ENCODE peak calls at places on chromosomes 2 and 18, in ten cellular contexts. R is lung microvascular endothelial cell; P is Right ventricle myocardium inferior; A is cardiac septum; C is KBM-7; J is coronary artery; G is activated CD4-positive, alpha-beta T cell treated with anti-CD3 and anti-CD28 coated beads for 4 hours; H is NCI-H460; B is PC-3; Z is M059J. M is an unnamed sample.

GRCh38 chr2:56613917-56614316 is 430.1 kb downstream of the CCDC85A start:
- DNase-seq in R (no peak), P (no peak), A (no peak), C (no peak), J (no peak), G (no peak), H (no peak), B (no peak), Z (peak), M (peak)

GRCh38 chr2:63048367-63049171 is 2.1 kb upstream of the OTX1 start:
- DNase-seq in R (no peak), P (peak), A (no peak), C (no peak), J (no peak), G (no peak), H (no peak), B (no peak), Z (peak), M (no peak)

GRCh38 chr2:890791-891190 is 59.9 kb upstream of the SNTG2 start:
- DNase-seq in R (no peak), P (no peak), A (no peak), C (no peak), J (no peak), G (no peak), H (no peak), B (no peak), Z (peak), M (peak)

GRCh38 chr2:9999693-10000092 is 43.7 kb upstream of the KLF11 start:
- DNase-seq in R (no peak), P (no peak), A (no peak), C (no peak), J (peak), G (no peak), H (no peak), B (no peak), Z (no peak), M (no peak)

GRCh38 chr2:62303818-62304217 is 107.9 kb downstream of the B3GNT2 start:
- DNase-seq in R (no peak), P (no peak), A (no peak), C (peak), J (no peak), G (no peak), H (no peak), B (no peak), Z (no peak), M (no peak)

GRCh38 chr18:23856466-23857175 is 157.9 kb upstream of the TTC39C start:
- DNase-seq in R (no peak), P (no peak), A (no peak), C (no peak), J (no peak), G (no peak), H (no peak), B (peak), Z (peak), M (no peak)

GRCh38 chr2:28693223-28693622 is 58.4 kb upstream of the PPP1CB start:
- DNase-seq in R (no peak), P (no peak), A (no peak), C (no peak), J (no peak), G (no peak), H (no peak), B (no peak), Z (no peak), M (no peak)

GRCh38 chr2:74854401-74854800 is 20.5 kb downstream of the HK2 start:
- DNase-seq in R (no peak), P (no peak), A (no peak), C (no peak), J (no peak), G (no peak), H (no peak), B (no peak), Z (no peak), M (no peak)

GRCh38 chr2:75327334-75327733 is 128.0 kb upstream of the TACR1 start:
- DNase-seq in R (no peak), P (no peak), A (no peak), C (no peak), J (no peak), G (no peak), H (no peak), B (no peak), Z (no peak), M (no peak)

GRCh38 chr18:72452328-72452727 is 91.8 kb downstream of the CBLN2 start:
- DNase-seq in R (no peak), P (no peak), A (no peak), C (no peak), J (no peak), G (no peak), H (no peak), B (no peak), Z (no peak), M (no peak)

GRCh38 chr2:102278720-102279390 is 32.5 kb upstream of the IL1RL1 start:
- DNase-seq in R (no peak), P (no peak), A (no peak), C (peak), J (no peak), G (no peak), H (no peak), B (no peak), Z (no peak), M (no peak)

GRCh38 chr2:127640082-127641072 is 5.6 kb upstream of the GPR17 start:
- DNase-seq in R (no peak), P (no peak), A (no peak), C (peak), J (no peak), G (no peak), H (no peak), B (no peak), Z (no peak), M (no peak)

GRCh38 chr2:239153806-239154591 is 246.8 kb downstream of the HDAC4 start:
- DNase-seq in R (no peak), P (no peak), A (peak), C (no peak), J (peak), G (no peak), H (no peak), B (no peak), Z (no peak), M (no peak)

GRCh38 chr2:138182913-138183312 is 218.6 kb downstream of the HNMT start:
- DNase-seq in R (no peak), P (no peak), A (no peak), C (no peak), J (no peak), G (no peak), H (no peak), B (no peak), Z (no peak), M (no peak)

GRCh38 chr2:30448308-30448707 is 1.3 kb downstream of the LCLAT1 start:
- DNase-seq in R (no peak), P (no peak), A (no peak), C (no peak), J (no peak), G (no peak), H (no peak), B (no peak), Z (no peak), M (no peak)

GRCh38 chr2:7467782-7468447 is 550.7 kb downstream of the RNF144A start:
- DNase-seq in R (no peak), P (no peak), A (no peak), C (no peak), J (no peak), G (peak), H (no peak), B (no peak), Z (no peak), M (no peak)

GRCh38 chr2:174787485-174788205 is 23.4 kb upstream of the CHRNA1 start:
- DNase-seq in R (peak), P (no peak), A (no peak), C (no peak), J (no peak), G (no peak), H (no peak), B (no peak), Z (peak), M (peak)

GRCh38 chr2:25286025-25286400 is 55.7 kb downstream of the DNMT3A start:
- DNase-seq in R (peak), P (no peak), A (no peak), C (peak), J (no peak), G (peak), H (no peak), B (no peak), Z (no peak), M (no peak)

GRCh38 chr2:25251032-25251460 is 82.7 kb upstream of the POMC start:
- DNase-seq in R (no peak), P (no peak), A (no peak), C (no peak), J (no peak), G (peak), H (no peak), B (no peak), Z (no peak), M (no peak)

GRCh38 chr2:15808221-15808574 is 132.2 kb upstream of the MYCN start:
- DNase-seq in R (no peak), P (no peak), A (no peak), C (no peak), J (no peak), G (no peak), H (no peak), B (no peak), Z (no peak), M (no peak)

GRCh38 chr2:217289153-217289908 is 429.5 kb upstream of the TNP1 start:
- DNase-seq in R (no peak), P (no peak), A (no peak), C (no peak), J (no peak), G (no peak), H (no peak), B (no peak), Z (no peak), M (no peak)